ENCODE peak calls at places on chromosomes 12 and 14, in six cellular contexts. One of them, this sample, is unnamed.

GRCh38 chr14:99234982-99235491 is 37.0 kb downstream of the BCL11B start:
- DNase-seq in AG10803: no peak
- DNase-seq in HL-60: no peak
- DNase-seq in MCF 10A: no peak
- DNase-seq in activated CD8-positive, alpha-beta memory T cell treated with anti-CD3 and anti-CD28 coated beads for 1 hour: no peak
- DNase-seq in fibroblast of lung: no peak
- DNase-seq in this sample: no peak

GRCh38 chr12:123971770-123972447 is 722 bp downstream of the CCDC92 start:
- DNase-seq in AG10803: no peak
- DNase-seq in HL-60: no peak
- DNase-seq in MCF 10A: peak
- DNase-seq in activated CD8-positive, alpha-beta memory T cell treated with anti-CD3 and anti-CD28 coated beads for 1 hour: peak
- DNase-seq in fibroblast of lung: peak
- DNase-seq in this sample: peak

GRCh38 chr12:120814203-120814902 is 88.7 kb downstream of the ACADS start:
- DNase-seq in AG10803: no peak
- DNase-seq in HL-60: no peak
- DNase-seq in MCF 10A: no peak
- DNase-seq in activated CD8-positive, alpha-beta memory T cell treated with anti-CD3 and anti-CD28 coated beads for 1 hour: no peak
- DNase-seq in fibroblast of lung: no peak
- DNase-seq in this sample: no peak

GRCh38 chr14:75231320-75231719 is 47.3 kb upstream of the FOS start:
- DNase-seq in AG10803: no peak
- DNase-seq in HL-60: no peak
- DNase-seq in MCF 10A: no peak
- DNase-seq in activated CD8-positive, alpha-beta memory T cell treated with anti-CD3 and anti-CD28 coated beads for 1 hour: no peak
- DNase-seq in fibroblast of lung: no peak
- DNase-seq in this sample: no peak

GRCh38 chr12:105742567-105742874 is 396.2 kb downstream of the NUAK1 start:
- DNase-seq in AG10803: no peak
- DNase-seq in HL-60: no peak
- DNase-seq in MCF 10A: no peak
- DNase-seq in activated CD8-positive, alpha-beta memory T cell treated with anti-CD3 and anti-CD28 coated beads for 1 hour: no peak
- DNase-seq in fibroblast of lung: no peak
- DNase-seq in this sample: no peak

GRCh38 chr12:62601765-62602444 is 135.3 kb downstream of the MON2 start:
- DNase-seq in AG10803: no peak
- DNase-seq in HL-60: no peak
- DNase-seq in MCF 10A: no peak
- DNase-seq in activated CD8-positive, alpha-beta memory T cell treated with anti-CD3 and anti-CD28 coated beads for 1 hour: no peak
- DNase-seq in fibroblast of lung: peak
- DNase-seq in this sample: no peak

GRCh38 chr12:103774977-103775560 is 66.0 kb downstream of the NT5DC3 start:
- DNase-seq in AG10803: no peak
- DNase-seq in HL-60: no peak
- DNase-seq in MCF 10A: no peak
- DNase-seq in activated CD8-positive, alpha-beta memory T cell treated with anti-CD3 and anti-CD28 coated beads for 1 hour: no peak
- DNase-seq in fibroblast of lung: no peak
- DNase-seq in this sample: no peak

GRCh38 chr14:100644383-100644782 is 57.2 kb upstream of the BEGAIN start:
- DNase-seq in AG10803: no peak
- DNase-seq in HL-60: no peak
- DNase-seq in MCF 10A: no peak
- DNase-seq in activated CD8-positive, alpha-beta memory T cell treated with anti-CD3 and anti-CD28 coated beads for 1 hour: no peak
- DNase-seq in fibroblast of lung: no peak
- DNase-seq in this sample: no peak

GRCh38 chr14:45249847-45250575 is 3.0 kb downstream of the MIS18BP1 start:
- DNase-seq in AG10803: peak
- DNase-seq in HL-60: no peak
- DNase-seq in MCF 10A: peak
- DNase-seq in activated CD8-positive, alpha-beta memory T cell treated with anti-CD3 and anti-CD28 coated beads for 1 hour: no peak
- DNase-seq in fibroblast of lung: peak
- DNase-seq in this sample: peak

GRCh38 chr12:80837342-80837978 is 100.3 kb downstream of the LIN7A start:
- DNase-seq in AG10803: peak
- DNase-seq in HL-60: no peak
- DNase-seq in MCF 10A: peak
- DNase-seq in activated CD8-positive, alpha-beta memory T cell treated with anti-CD3 and anti-CD28 coated beads for 1 hour: no peak
- DNase-seq in fibroblast of lung: peak
- DNase-seq in this sample: peak

GRCh38 chr12:93857917-93858513 is 180.8 kb downstream of the CRADD start:
- DNase-seq in AG10803: no peak
- DNase-seq in HL-60: no peak
- DNase-seq in MCF 10A: no peak
- DNase-seq in activated CD8-positive, alpha-beta memory T cell treated with anti-CD3 and anti-CD28 coated beads for 1 hour: no peak
- DNase-seq in fibroblast of lung: no peak
- DNase-seq in this sample: no peak

GRCh38 chr14:61064210-61064609 is 83.2 kb downstream of the SLC38A6 start:
- DNase-seq in AG10803: no peak
- DNase-seq in HL-60: no peak
- DNase-seq in MCF 10A: no peak
- DNase-seq in activated CD8-positive, alpha-beta memory T cell treated with anti-CD3 and anti-CD28 coated beads for 1 hour: no peak
- DNase-seq in fibroblast of lung: no peak
- DNase-seq in this sample: no peak

GRCh38 chr12:93612719-93613228 is 40.3 kb downstream of the SOCS2 start:
- DNase-seq in AG10803: no peak
- DNase-seq in HL-60: no peak
- DNase-seq in MCF 10A: no peak
- DNase-seq in activated CD8-positive, alpha-beta memory T cell treated with anti-CD3 and anti-CD28 coated beads for 1 hour: no peak
- DNase-seq in fibroblast of lung: no peak
- DNase-seq in this sample: no peak

GRCh38 chr12:6950401-6950801 is 755 bp upstream of the PTPN6 start:
- DNase-seq in AG10803: no peak
- DNase-seq in HL-60: no peak
- DNase-seq in MCF 10A: no peak
- DNase-seq in activated CD8-positive, alpha-beta memory T cell treated with anti-CD3 and anti-CD28 coated beads for 1 hour: no peak
- DNase-seq in fibroblast of lung: no peak
- DNase-seq in this sample: no peak

GRCh38 chr14:63510538-63510937 is 32.6 kb downstream of the PPP2R5E start:
- DNase-seq in AG10803: no peak
- DNase-seq in HL-60: no peak
- DNase-seq in MCF 10A: no peak
- DNase-seq in activated CD8-positive, alpha-beta memory T cell treated with anti-CD3 and anti-CD28 coated beads for 1 hour: no peak
- DNase-seq in fibroblast of lung: peak
- DNase-seq in this sample: no peak

GRCh38 chr12:5916785-5917290 is 28.2 kb downstream of the ANO2 start:
- DNase-seq in AG10803: no peak
- DNase-seq in HL-60: no peak
- DNase-seq in MCF 10A: no peak
- DNase-seq in activated CD8-positive, alpha-beta memory T cell treated with anti-CD3 and anti-CD28 coated beads for 1 hour: no peak
- DNase-seq in fibroblast of lung: no peak
- DNase-seq in this sample: no peak

GRCh38 chr12:6221146-6221545 is 20.9 kb downstream of the CD9 start:
- DNase-seq in AG10803: no peak
- DNase-seq in HL-60: no peak
- DNase-seq in MCF 10A: no peak
- DNase-seq in activated CD8-positive, alpha-beta memory T cell treated with anti-CD3 and anti-CD28 coated beads for 1 hour: no peak
- DNase-seq in fibroblast of lung: no peak
- DNase-seq in this sample: no peak

This sample was measured in HCEC 1CT.